ENCODE peak calls at places on chromosomes 16 and 17, in nine cellular contexts. R is AG04450, Y is right atrium auricular region, H is fibroblast of lung, P is heart left ventricle, Z is brain microvascular endothelial cell, O is transverse colon, A is pancreas, B is ovary. K is an unnamed sample.

GRCh38 chr16:56107944-56108583 is 83.2 kb upstream of the GNAO1 start:
- DNase-seq in R (no peak), A (no peak), Z (no peak), B (no peak), H (no peak), Y (no peak), O (no peak), P (no peak), K (no peak)

GRCh38 chr17:15451681-15452080 is 15.7 kb downstream of the CDRT4 start:
- DNase-seq in R (no peak), P (no peak), H (no peak), Z (peak; percentile 65), Y (no peak), A (no peak), O (no peak), B (no peak), K (no peak)

GRCh38 chr17:38912221-38912813 is 13.1 kb upstream of the LASP1NB start:
- DNase-seq in O (peak; percentile 50), B (peak; percentile 90), P (no peak), Y (no peak), Z (no peak), H (no peak), R (no peak), A (peak; percentile 92), K (no peak)

GRCh38 chr17:5078106-5079028 is at the start of gene ZFP3:
- DNase-seq in A (peak; percentile 87), Y (peak; percentile 82), Z (peak; percentile 55), R (peak; percentile 24), P (peak; percentile 94), B (peak; percentile 69), H (peak; percentile 87), O (peak; percentile 90), K (peak; percentile 46)

GRCh38 chr17:66715076-66715675 is 119.7 kb upstream of the CACNG5 start:
- DNase-seq in Y (no peak), B (no peak), A (no peak), R (no peak), Z (no peak), P (no peak), H (no peak), O (peak; percentile 30), K (no peak)

GRCh38 chr16:85686912-85687591 is 1.7 kb downstream of the GINS2 start:
- DNase-seq in A (no peak), O (peak; percentile 67), P (no peak), Z (no peak), B (no peak), H (no peak), Y (no peak), R (no peak), K (no peak)

GRCh38 chr16:66275795-66276428 is 90.6 kb upstream of the CDH5 start:
- DNase-seq in B (no peak), Z (peak; percentile 92), R (no peak), P (no peak), Y (peak; percentile 58), H (peak; percentile 67), O (peak; percentile 49), A (peak; percentile 48), K (peak; percentile 97)

GRCh38 chr16:85329999-85330693 is 217.9 kb upstream of the CIBAR2 start:
- DNase-seq in A (no peak), Y (no peak), R (no peak), B (no peak), H (no peak), P (no peak), O (no peak), Z (no peak), K (no peak)

GRCh38 chr17:45319239-45319703 is 2.5 kb upstream of the MAP3K14 start:
- DNase-seq in H (peak; percentile 82), O (no peak), P (no peak), R (no peak), A (no peak), Y (no peak), B (no peak), Z (peak; percentile 45), K (peak; percentile 89)

GRCh38 chr16:4768549-4769305 is 1.8 kb upstream of the ZNF500 start:
- DNase-seq in R (peak; percentile 81), B (peak; percentile 95), Z (peak; percentile 96), H (peak; percentile 91), P (peak; percentile 98), Y (peak; percentile 98), O (peak; percentile 99), A (peak; percentile 98), K (peak; percentile 87)

GRCh38 chr17:61491981-61492380 is 39.8 kb downstream of the TBX4 start:
- DNase-seq in P (no peak), H (no peak), Z (no peak), Y (no peak), B (no peak), O (no peak), R (no peak), A (no peak), K (no peak)

GRCh38 chr17:39652635-39653315 is 12.4 kb upstream of the TCAP start:
- DNase-seq in A (no peak), B (no peak), R (no peak), P (no peak), Z (no peak), Y (no peak), O (no peak), H (no peak), K (no peak)

GRCh38 chr17:42072323-42073187 is 22.2 kb upstream of the C17orf113 start:
- DNase-seq in P (no peak), Y (no peak), Z (no peak), R (no peak), H (no peak), B (no peak), A (peak; percentile 31), O (no peak), K (no peak)
- H3K27me3 ChIP-seq in P (peaks cover 24% of the 10 kb centered on the region), Y (peaks cover 12% of the 10 kb centered on the region), Z (peaks cover 12% of the 10 kb centered on the region), R (peaks cover 54% of the 10 kb centered on the region), H (peaks cover 37% of the 10 kb centered on the region), B (no peaks in the 10 kb centered on the region), A (no peaks in the 10 kb centered on the region), O (peaks cover 36% of the 10 kb centered on the region), K (peaks cover 20% of the 10 kb centered on the region)

DNA sequence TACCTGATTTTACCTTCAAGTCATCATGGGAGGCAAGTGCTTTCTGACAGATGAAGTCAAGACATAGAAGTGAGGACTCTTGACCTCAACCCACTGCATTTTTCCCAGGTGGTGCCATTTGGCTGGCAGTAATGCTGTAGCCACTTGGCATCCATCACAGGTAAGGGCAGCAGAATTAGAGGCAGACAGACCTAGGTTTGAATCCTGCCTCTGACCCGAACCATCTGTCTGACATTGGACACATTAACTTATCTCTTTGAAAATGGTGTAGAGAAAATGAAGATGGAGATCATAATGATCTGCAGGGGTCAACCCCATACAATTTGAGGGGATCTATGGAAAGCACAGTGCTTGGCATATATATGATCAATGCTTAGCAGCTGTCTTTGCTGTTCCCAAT is 505.5 kb downstream of the NPIPA7 start:
- DNase-seq in R (no peak), A (no peak), P (no peak), Z (no peak), H (no peak), Y (no peak), O (no peak), B (no peak), K (no peak)
- H3K4me3 ChIP-seq in R (no peak overlapping the region), A (no peak overlapping the region), P (no peak overlapping the region), Z (no peak overlapping the region), H (no peak overlapping the region), Y (no peak overlapping the region), O (no peak overlapping the region), B (no peak overlapping the region), K (no peak overlapping the region)

GRCh38 chr17:41860254-41860931 is 4.8 kb downstream of the KLHL11 start:
- DNase-seq in O (no peak), H (no peak), B (no peak), A (no peak), R (no peak), Y (no peak), Z (no peak), P (no peak), K (no peak)

GRCh38 chr17:41863074-41863843 is 2.0 kb downstream of the KLHL11 start:
- DNase-seq in P (no peak), Y (no peak), H (no peak), O (no peak), A (no peak), B (no peak), R (no peak), Z (no peak), K (no peak)

GRCh38 chr17:41865596-41865893 is 322 bp upstream of the KLHL11 start:
- DNase-seq in H (no peak), Y (no peak), A (no peak), P (no peak), B (no peak), R (no peak), O (no peak), Z (no peak), K (no peak)

GRCh38 chr17:41864837-41865595 is at the start of gene KLHL11:
- DNase-seq in A (peak; percentile 90), B (peak; percentile 80), P (peak; percentile 92), H (peak; percentile 87), Z (peak; percentile 82), Y (peak; percentile 88), O (peak; percentile 93), R (peak; percentile 45), K (peak; percentile 77)

DNA sequence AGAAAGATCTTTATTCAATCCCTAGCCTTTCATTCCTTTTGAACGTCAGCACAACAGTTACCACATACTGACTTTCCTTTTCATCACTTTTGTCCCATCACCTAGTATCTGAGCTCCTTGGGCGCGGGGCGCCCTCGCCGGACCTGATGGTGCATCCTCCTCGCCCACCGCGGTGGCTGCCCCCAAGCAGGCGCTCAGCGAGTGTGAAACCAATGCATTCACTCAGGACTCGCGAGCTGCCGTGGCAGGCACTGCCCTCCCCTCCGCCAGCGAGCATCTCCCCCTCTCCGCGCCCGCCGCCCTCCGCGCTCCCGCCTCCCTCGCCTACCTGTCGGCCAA is 756 bp downstream of the KLHL11 start:
- DNase-seq in R (no peak), H (no peak), P (no peak), A (no peak), O (no peak), Z (peak; percentile 23), B (no peak), Y (no peak), K (no peak)
- TF ChIP-seq CTCF in R (no peak), H (no peak), P (no peak), A (no peak), O (no peak), Z (no peak), B (no peak), Y (no peak), K (no peak)

GRCh38 chr17:48719642-48720262 is 2.6 kb downstream of the PRAC1 start:
- DNase-seq in Y (no peak), P (no peak), H (no peak), R (no peak), A (no peak), B (no peak), O (no peak), Z (no peak), K (no peak)

GRCh38 chr17:48715496-48716399 is 6.6 kb downstream of the PRAC1 start:
- DNase-seq in R (no peak), Y (no peak), O (no peak), B (no peak), H (no peak), A (no peak), Z (no peak), P (no peak), K (no peak)

GRCh38 chr17:48718781-48719641 is 3.3 kb downstream of the PRAC1 start:
- DNase-seq in O (no peak), A (no peak), H (no peak), B (no peak), P (no peak), Z (no peak), Y (no peak), R (no peak), K (no peak)

GRCh38 chr17:48718162-48718780 is 4.0 kb downstream of the PRAC1 start:
- DNase-seq in O (no peak), Y (no peak), A (no peak), B (no peak), Z (no peak), H (no peak), P (no peak), R (no peak), K (no peak)

GRCh38 chr17:48717367-48718161 is 4.8 kb downstream of the PRAC1 start:
- DNase-seq in B (no peak), A (no peak), Z (no peak), H (no peak), O (no peak), R (no peak), Y (no peak), P (no peak), K (no peak)
- H3K27me3 ChIP-seq in B (no peaks in the 10 kb centered on the region), A (peaks cover 6% of the 10 kb centered on the region), Z (peaks cover 62% of the 10 kb centered on the region), H (peaks cover 60% of the 10 kb centered on the region), O (peaks cover 98% of the 10 kb centered on the region), R (peaks cover 75% of the 10 kb centered on the region), Y (peaks cover 63% of the 10 kb centered on the region), P (peaks cover 86% of the 10 kb centered on the region), K (peaks cover 50% of the 10 kb centered on the region)